ENCODE peak calls at places on chromosome 7, in ten cellular contexts. One of them, this sample, is unnamed.
A peak's percentile ranks its signal among the peaks of the same experiment; 100 is the strongest.

GRCh38 chr7:136925556-136925955 is 57.1 kb downstream of the CHRM2 start:
- DNase-seq in MM.1S: no peak
- DNase-seq in hepatocyte: no peak
- DNase-seq in body of pancreas: no peak
- DNase-seq in endothelial cell: no peak
- DNase-seq in psoas muscle: no peak
- DNase-seq in astrocyte of the spinal cord: peak; percentile 24
- DNase-seq in cardiac fibroblast: peak; percentile 41
- DNase-seq in lower lobe of right lung: no peak
- DNase-seq in Peyer's patch: no peak
- DNase-seq in this sample: no peak

GRCh38 chr7:43248961-43249807 is 136.7 kb downstream of the HECW1 start:
- DNase-seq in psoas muscle: peak; percentile 41
- DNase-seq in Peyer's patch: peak; percentile 85
- DNase-seq in lower lobe of right lung: peak; percentile 51
- DNase-seq in MM.1S: no peak
- DNase-seq in astrocyte of the spinal cord: peak; percentile 56
- DNase-seq in endothelial cell: no peak
- DNase-seq in body of pancreas: no peak
- DNase-seq in cardiac fibroblast: peak; percentile 17
- DNase-seq in hepatocyte: no peak
- DNase-seq in this sample: no peak

GRCh38 chr7:69309601-69310000 is 288.7 kb upstream of the AUTS2 start:
- DNase-seq in cardiac fibroblast: no peak
- DNase-seq in MM.1S: no peak
- DNase-seq in Peyer's patch: no peak
- DNase-seq in endothelial cell: no peak
- DNase-seq in body of pancreas: no peak
- DNase-seq in astrocyte of the spinal cord: no peak
- DNase-seq in lower lobe of right lung: no peak
- DNase-seq in hepatocyte: no peak
- DNase-seq in psoas muscle: no peak
- DNase-seq in this sample: no peak

GRCh38 chr7:13414661-13415105 is 574.8 kb downstream of the ETV1 start:
- DNase-seq in body of pancreas: no peak
- DNase-seq in hepatocyte: peak; percentile 3
- DNase-seq in astrocyte of the spinal cord: peak; percentile 56
- DNase-seq in lower lobe of right lung: no peak
- DNase-seq in cardiac fibroblast: no peak
- DNase-seq in Peyer's patch: no peak
- DNase-seq in endothelial cell: no peak
- DNase-seq in psoas muscle: no peak
- DNase-seq in MM.1S: peak; percentile 17
- DNase-seq in this sample: no peak

GRCh38 chr7:2269468-2270460 is 27.7 kb downstream of the NUDT1 start:
- DNase-seq in psoas muscle: no peak
- DNase-seq in MM.1S: no peak
- DNase-seq in endothelial cell: no peak
- DNase-seq in astrocyte of the spinal cord: peak; percentile 48
- DNase-seq in Peyer's patch: no peak
- DNase-seq in body of pancreas: no peak
- DNase-seq in lower lobe of right lung: no peak
- DNase-seq in hepatocyte: no peak
- DNase-seq in cardiac fibroblast: peak; percentile 39
- DNase-seq in this sample: no peak

GRCh38 chr7:77327067-77327931 is 88.8 kb downstream of the GSAP start:
- DNase-seq in lower lobe of right lung: peak; percentile 71
- DNase-seq in endothelial cell: no peak
- DNase-seq in hepatocyte: peak; percentile 65
- DNase-seq in body of pancreas: no peak
- DNase-seq in Peyer's patch: no peak
- DNase-seq in astrocyte of the spinal cord: peak; percentile 47
- DNase-seq in cardiac fibroblast: peak; percentile 89
- DNase-seq in psoas muscle: peak; percentile 35
- DNase-seq in MM.1S: peak; percentile 49
- DNase-seq in this sample: no peak

GRCh38 chr7:2031496-2031895 is 201.2 kb downstream of the MAD1L1 start:
- DNase-seq in astrocyte of the spinal cord: no peak
- DNase-seq in Peyer's patch: peak; percentile 26
- DNase-seq in psoas muscle: peak; percentile 7
- DNase-seq in body of pancreas: no peak
- DNase-seq in cardiac fibroblast: no peak
- DNase-seq in endothelial cell: no peak
- DNase-seq in hepatocyte: no peak
- DNase-seq in lower lobe of right lung: peak; percentile 20
- DNase-seq in MM.1S: no peak
- DNase-seq in this sample: no peak

GRCh38 chr7:29119538-29119937 is 26.8 kb downstream of the CPVL start:
- DNase-seq in MM.1S: no peak
- DNase-seq in body of pancreas: no peak
- DNase-seq in astrocyte of the spinal cord: no peak
- DNase-seq in psoas muscle: no peak
- DNase-seq in Peyer's patch: no peak
- DNase-seq in hepatocyte: no peak
- DNase-seq in endothelial cell: no peak
- DNase-seq in lower lobe of right lung: no peak
- DNase-seq in cardiac fibroblast: no peak
- DNase-seq in this sample: no peak

GRCh38 chr7:36148422-36149065 is 4.5 kb upstream of the EEPD1 start:
- DNase-seq in lower lobe of right lung: no peak
- DNase-seq in Peyer's patch: no peak
- DNase-seq in psoas muscle: no peak
- DNase-seq in endothelial cell: no peak
- DNase-seq in body of pancreas: no peak
- DNase-seq in astrocyte of the spinal cord: no peak
- DNase-seq in MM.1S: no peak
- DNase-seq in cardiac fibroblast: no peak
- DNase-seq in hepatocyte: no peak
- DNase-seq in this sample: no peak

GRCh38 chr7:6430271-6430940 is 17.3 kb downstream of the DAGLB start:
- DNase-seq in Peyer's patch: no peak
- DNase-seq in cardiac fibroblast: peak; percentile 66
- DNase-seq in body of pancreas: no peak
- DNase-seq in endothelial cell: no peak
- DNase-seq in psoas muscle: no peak
- DNase-seq in lower lobe of right lung: no peak
- DNase-seq in MM.1S: no peak
- DNase-seq in hepatocyte: no peak
- DNase-seq in astrocyte of the spinal cord: peak; percentile 40
- DNase-seq in this sample: no peak

GRCh38 chr7:151802469-151802846 is 74.5 kb downstream of the PRKAG2 start:
- DNase-seq in astrocyte of the spinal cord: no peak
- DNase-seq in MM.1S: no peak
- DNase-seq in lower lobe of right lung: peak; percentile 7
- DNase-seq in endothelial cell: no peak
- DNase-seq in hepatocyte: no peak
- DNase-seq in cardiac fibroblast: no peak
- DNase-seq in Peyer's patch: peak; percentile 61
- DNase-seq in body of pancreas: no peak
- DNase-seq in psoas muscle: no peak
- DNase-seq in this sample: no peak

GRCh38 chr7:39946693-39947092 is 3.4 kb upstream of the CDK13 start:
- DNase-seq in psoas muscle: no peak
- DNase-seq in MM.1S: peak; percentile 7
- DNase-seq in cardiac fibroblast: no peak
- DNase-seq in Peyer's patch: no peak
- DNase-seq in endothelial cell: no peak
- DNase-seq in hepatocyte: no peak
- DNase-seq in lower lobe of right lung: no peak
- DNase-seq in astrocyte of the spinal cord: no peak
- DNase-seq in body of pancreas: no peak
- DNase-seq in this sample: no peak

GRCh38 chr7:36896956-36897594 is 172.8 kb upstream of the AOAH start:
- DNase-seq in body of pancreas: no peak
- DNase-seq in lower lobe of right lung: no peak
- DNase-seq in Peyer's patch: no peak
- DNase-seq in endothelial cell: no peak
- DNase-seq in astrocyte of the spinal cord: no peak
- DNase-seq in hepatocyte: peak; percentile 34
- DNase-seq in psoas muscle: no peak
- DNase-seq in MM.1S: no peak
- DNase-seq in cardiac fibroblast: no peak
- DNase-seq in this sample: no peak

GRCh38 chr7:97005764-97006145 is 402 bp downstream of the DLX6 start:
- DNase-seq in astrocyte of the spinal cord: peak; percentile 16
- DNase-seq in lower lobe of right lung: no peak
- DNase-seq in MM.1S: no peak
- DNase-seq in body of pancreas: no peak
- DNase-seq in endothelial cell: no peak
- DNase-seq in hepatocyte: no peak
- DNase-seq in cardiac fibroblast: no peak
- DNase-seq in psoas muscle: no peak
- DNase-seq in Peyer's patch: no peak
- DNase-seq in this sample: no peak

GRCh38 chr7:5203138-5203537 is 13.1 kb downstream of the WIPI2 start:
- DNase-seq in MM.1S: no peak
- DNase-seq in Peyer's patch: no peak
- DNase-seq in endothelial cell: no peak
- DNase-seq in psoas muscle: no peak
- DNase-seq in astrocyte of the spinal cord: no peak
- DNase-seq in cardiac fibroblast: no peak
- DNase-seq in body of pancreas: no peak
- DNase-seq in lower lobe of right lung: no peak
- DNase-seq in hepatocyte: no peak
- DNase-seq in this sample: no peak

GRCh38 chr7:124308384-124308783 is 275.5 kb upstream of the TMEM229A start:
- DNase-seq in psoas muscle: no peak
- DNase-seq in astrocyte of the spinal cord: no peak
- DNase-seq in endothelial cell: no peak
- DNase-seq in Peyer's patch: no peak
- DNase-seq in MM.1S: no peak
- DNase-seq in hepatocyte: no peak
- DNase-seq in lower lobe of right lung: no peak
- DNase-seq in body of pancreas: no peak
- DNase-seq in cardiac fibroblast: no peak
- DNase-seq in this sample: no peak

GRCh38 chr7:44760034-44760580 is 11.5 kb downstream of the ZMIZ2 start:
- DNase-seq in cardiac fibroblast: no peak
- DNase-seq in astrocyte of the spinal cord: no peak
- DNase-seq in lower lobe of right lung: no peak
- DNase-seq in MM.1S: no peak
- DNase-seq in psoas muscle: no peak
- DNase-seq in Peyer's patch: no peak
- DNase-seq in endothelial cell: no peak
- DNase-seq in body of pancreas: no peak
- DNase-seq in hepatocyte: no peak
- DNase-seq in this sample: no peak

GRCh38 chr7:62361-63116 is 129.8 kb upstream of the FAM20C start:
- DNase-seq in Peyer's patch: no peak
- DNase-seq in cardiac fibroblast: no peak
- DNase-seq in endothelial cell: no peak
- DNase-seq in astrocyte of the spinal cord: no peak
- DNase-seq in hepatocyte: no peak
- DNase-seq in lower lobe of right lung: peak; percentile 34
- DNase-seq in psoas muscle: no peak
- DNase-seq in body of pancreas: no peak
- DNase-seq in MM.1S: no peak
- DNase-seq in this sample: no peak

DNA sequence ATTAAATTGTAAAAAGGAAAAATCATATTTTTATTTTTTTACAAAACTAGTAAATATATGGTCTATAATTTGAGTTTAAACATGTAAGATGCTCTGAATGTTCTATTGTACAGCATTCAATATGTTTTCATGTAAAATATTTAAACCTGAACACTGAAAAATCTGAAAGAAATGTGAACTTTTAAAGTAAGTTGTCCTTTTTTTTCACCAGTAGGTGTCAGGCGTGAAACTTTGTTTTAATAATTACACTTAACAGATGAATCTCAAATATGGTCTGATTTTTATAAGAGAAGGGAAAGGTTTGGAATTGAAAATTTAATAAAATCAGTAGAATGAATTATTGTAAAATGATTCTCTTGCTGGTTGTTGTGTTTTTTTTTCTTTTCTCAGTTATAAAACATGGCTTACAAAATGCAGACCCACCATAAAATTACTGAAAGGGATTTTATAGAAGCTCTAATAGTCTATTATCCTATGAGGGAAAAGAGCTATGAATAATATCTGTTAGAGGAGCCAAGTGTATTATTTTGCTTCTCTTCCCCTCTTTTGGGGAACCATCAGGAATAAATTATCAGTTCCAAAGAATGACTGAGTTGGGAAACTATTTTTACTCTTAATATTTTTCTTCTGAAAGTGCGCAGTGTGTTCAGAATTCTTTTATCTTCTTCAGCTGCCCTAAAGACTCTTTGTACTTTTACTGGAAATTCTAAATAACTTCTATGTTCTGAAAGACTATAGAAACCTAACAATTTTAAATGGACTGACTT is 217.7 kb upstream of the FZD1 start:
- DNase-seq in MM.1S: no peak
- DNase-seq in lower lobe of right lung: no peak
- DNase-seq in hepatocyte: no peak
- DNase-seq in psoas muscle: no peak
- DNase-seq in endothelial cell: no peak
- DNase-seq in Peyer's patch: no peak
- DNase-seq in body of pancreas: no peak
- DNase-seq in cardiac fibroblast: peak; percentile 41
- DNase-seq in astrocyte of the spinal cord: peak; percentile 16
- DNase-seq in this sample: no peak
- TF ChIP-seq CTCF in MM.1S: peak; percentile 31
- TF ChIP-seq CTCF in lower lobe of right lung: peak; percentile 18
- TF ChIP-seq CTCF in hepatocyte: peak; percentile 45
- TF ChIP-seq CTCF in psoas muscle: peak; percentile 15
- TF ChIP-seq CTCF in endothelial cell: peak; percentile 59
- TF ChIP-seq CTCF in Peyer's patch: no peak
- TF ChIP-seq CTCF in body of pancreas: peak; percentile 29
- TF ChIP-seq CTCF in cardiac fibroblast: peak; percentile 20
- TF ChIP-seq CTCF in astrocyte of the spinal cord: no peak
- TF ChIP-seq CTCF in this sample: peak; percentile 29

GRCh38 chr7:112414855-112415490 is 35.3 kb upstream of the IFRD1 start:
- DNase-seq in psoas muscle: no peak
- DNase-seq in cardiac fibroblast: peak; percentile 65
- DNase-seq in endothelial cell: peak; percentile 20
- DNase-seq in astrocyte of the spinal cord: no peak
- DNase-seq in hepatocyte: peak; percentile 65
- DNase-seq in lower lobe of right lung: no peak
- DNase-seq in body of pancreas: no peak
- DNase-seq in Peyer's patch: no peak
- DNase-seq in MM.1S: peak; percentile 59
- DNase-seq in this sample: no peak
- TF ChIP-seq CTCF in psoas muscle: peak; percentile 66
- TF ChIP-seq CTCF in cardiac fibroblast: peak; percentile 65
- TF ChIP-seq CTCF in endothelial cell: peak; percentile 61
- TF ChIP-seq CTCF in astrocyte of the spinal cord: peak; percentile 56
- TF ChIP-seq CTCF in hepatocyte: peak; percentile 61
- TF ChIP-seq CTCF in lower lobe of right lung: peak; percentile 53
- TF ChIP-seq CTCF in body of pancreas: peak; percentile 66
- TF ChIP-seq CTCF in Peyer's patch: peak; percentile 64
- TF ChIP-seq CTCF in MM.1S: peak; percentile 86
- TF ChIP-seq CTCF in this sample: peak; percentile 33

GRCh38 chr7:26200444-26201260 is at the start of gene HNRNPA2B1:
- DNase-seq in psoas muscle: peak; percentile 94
- DNase-seq in hepatocyte: peak; percentile 98
- DNase-seq in endothelial cell: peak; percentile 95
- DNase-seq in MM.1S: peak; percentile 99
- DNase-seq in body of pancreas: peak; percentile 98
- DNase-seq in cardiac fibroblast: peak; percentile 99
- DNase-seq in astrocyte of the spinal cord: peak; percentile 99
- DNase-seq in Peyer's patch: peak; percentile 98
- DNase-seq in lower lobe of right lung: peak; percentile 97
- DNase-seq in this sample: peak; percentile 83
- TF ChIP-seq CTCF in psoas muscle: peak; percentile 7
- TF ChIP-seq CTCF in hepatocyte: no peak
- TF ChIP-seq CTCF in endothelial cell: no peak
- TF ChIP-seq CTCF in MM.1S: no peak
- TF ChIP-seq CTCF in body of pancreas: peak; percentile 47
- TF ChIP-seq CTCF in cardiac fibroblast: no peak
- TF ChIP-seq CTCF in astrocyte of the spinal cord: no peak
- TF ChIP-seq CTCF in Peyer's patch: no peak
- TF ChIP-seq CTCF in lower lobe of right lung: no peak
- TF ChIP-seq CTCF in this sample: no peak

GRCh38 chr7:150753826-150754603 is 16.8 kb downstream of the GIMAP5 start:
- DNase-seq in psoas muscle: no peak
- DNase-seq in lower lobe of right lung: no peak
- DNase-seq in body of pancreas: no peak
- DNase-seq in Peyer's patch: no peak
- DNase-seq in hepatocyte: no peak
- DNase-seq in astrocyte of the spinal cord: no peak
- DNase-seq in endothelial cell: no peak
- DNase-seq in cardiac fibroblast: no peak
- DNase-seq in MM.1S: peak; percentile 25
- DNase-seq in this sample: peak; percentile 52
- TF ChIP-seq CTCF in psoas muscle: peak; percentile 17
- TF ChIP-seq CTCF in lower lobe of right lung: peak; percentile 22
- TF ChIP-seq CTCF in body of pancreas: peak; percentile 17
- TF ChIP-seq CTCF in Peyer's patch: peak; percentile 33
- TF ChIP-seq CTCF in hepatocyte: peak; percentile 24
- TF ChIP-seq CTCF in astrocyte of the spinal cord: no peak
- TF ChIP-seq CTCF in endothelial cell: peak; percentile 24
- TF ChIP-seq CTCF in cardiac fibroblast: no peak
- TF ChIP-seq CTCF in MM.1S: peak; percentile 52
- TF ChIP-seq CTCF in this sample: peak; percentile 42

This sample was measured in GM13977.